ENCODE peak calls at places on chromosome 15, in eight cellular contexts. B, J, S, R, Z, W, C and T are unnamed samples.
A peak's percentile ranks its signal among the peaks of the same experiment; 100 is the strongest.

GRCh38 chr15:39198044-39198625 is 382.7 kb upstream of the THBS1 start:
- DNase-seq in B (no peak), J (no peak), S (no peak), R (no peak), Z (no peak), W (no peak), C (no peak), T (no peak)

GRCh38 chr15:72554471-72555425 is 80.6 kb downstream of the ARIH1 start:
- DNase-seq in B (no peak), J (peak; percentile 73), S (no peak), R (no peak), Z (peak; percentile 3), W (peak; percentile 67), C (peak; percentile 4), T (no peak)

GRCh38 chr15:82768414-82769081 is 37.3 kb downstream of the FSD2 start:
- DNase-seq in B (no peak), J (peak; percentile 19), S (no peak), R (no peak), Z (no peak), W (no peak), C (no peak), T (no peak)

GRCh38 chr15:31278544-31279220 is 48.0 kb upstream of the KLF13 start:
- DNase-seq in B (no peak), J (no peak), S (no peak), R (peak; percentile 33), Z (no peak), W (no peak), C (no peak), T (no peak)

GRCh38 chr15:78996876-78997275 is 52.0 kb upstream of the CTSH start:
- DNase-seq in B (no peak), J (peak; percentile 73), S (no peak), R (no peak), Z (no peak), W (no peak), C (peak; percentile 87), T (no peak)

GRCh38 chr15:36373549-36373948 is 205.9 kb upstream of the CDIN1 start:
- DNase-seq in B (no peak), J (peak; percentile 79), S (peak; percentile 76), R (no peak), Z (no peak), W (peak; percentile 18), C (no peak), T (no peak)

GRCh38 chr15:67501836-67502461 is 19.0 kb upstream of the C15orf61 start:
- DNase-seq in B (no peak), J (no peak), S (no peak), R (no peak), Z (no peak), W (peak; percentile 66), C (no peak), T (peak; percentile 53)

GRCh38 chr15:51093488-51093864 is 1.2 kb downstream of the TNFAIP8L3 start:
- DNase-seq in B (no peak), J (no peak), S (no peak), R (peak; percentile 54), Z (no peak), W (no peak), C (no peak), T (no peak)

GRCh38 chr15:72237286-72238224 is 6.6 kb upstream of the PKM start:
- DNase-seq in B (peak; percentile 51), J (peak; percentile 97), S (peak; percentile 92), R (no peak), Z (peak; percentile 95), W (peak; percentile 90), C (peak; percentile 85), T (peak; percentile 95)

GRCh38 chr15:44038801-44039200 is 156.3 kb downstream of the FRMD5 start:
- DNase-seq in B (no peak), J (peak; percentile 9), S (no peak), R (peak; percentile 52), Z (no peak), W (no peak), C (peak; percentile 11), T (no peak)

GRCh38 chr15:100834731-100835130 is 44.9 kb upstream of the ALDH1A3 start:
- DNase-seq in B (no peak), J (no peak), S (no peak), R (no peak), Z (no peak), W (no peak), C (no peak), T (peak; percentile 30)

DNA sequence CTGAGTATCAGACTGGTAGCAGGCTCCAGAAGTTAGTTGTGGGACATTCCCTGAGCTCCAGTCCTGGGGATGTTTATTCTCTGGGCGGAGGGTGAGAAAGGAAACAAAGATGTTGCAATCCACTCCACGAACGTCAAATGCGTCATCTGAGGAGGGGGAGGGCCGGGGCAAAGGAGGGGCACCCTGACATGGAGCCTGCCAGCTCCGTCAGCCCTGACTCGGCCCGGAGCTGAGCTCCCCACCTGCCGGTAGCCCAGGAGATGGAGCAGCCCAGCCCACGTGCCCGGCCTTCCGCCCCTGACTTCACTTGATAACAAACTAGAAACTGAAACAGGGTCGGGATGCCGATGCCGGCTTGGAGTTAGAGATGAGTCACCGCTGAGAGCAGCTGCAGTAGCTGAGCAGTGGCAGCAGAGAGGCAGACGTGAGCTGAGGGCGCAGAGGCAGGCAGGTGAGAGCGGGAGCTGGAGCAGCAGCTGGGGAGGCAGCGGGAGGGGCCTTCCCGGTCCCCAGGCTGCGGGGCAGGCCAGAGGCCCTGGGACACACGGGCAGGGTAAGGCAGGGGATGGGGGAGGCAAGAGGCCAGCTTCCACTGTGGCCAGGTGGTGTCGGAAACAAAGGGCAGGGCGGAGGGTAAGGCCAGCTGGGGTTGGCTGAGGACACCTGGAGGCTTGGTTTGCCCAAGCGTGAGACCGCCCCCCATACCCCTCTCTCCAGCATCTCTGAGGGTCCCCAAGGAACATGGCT is at the start of gene ISG20:
- DNase-seq in B (peak; percentile 93), J (peak; percentile 98), S (peak; percentile 86), R (peak; percentile 86), Z (peak; percentile 95), W (peak; percentile 99), C (peak; percentile 95), T (peak; percentile 92)
- TF ChIP-seq POLR2A in B (peak; percentile 97), J (no peak), S (peak; percentile 27), R (peak; percentile 28), Z (peak; percentile 55), W (peak; percentile 75), C (peak; percentile 58), T (no peak)

GRCh38 chr15:91023720-91024119 is 1.3 kb upstream of the VPS33B start:
- DNase-seq in B (no peak), J (no peak), S (no peak), R (no peak), Z (no peak), W (no peak), C (no peak), T (no peak)
- TF ChIP-seq MAX in B (no peak), J (no peak), S (no peak), R (no peak), Z (no peak), W (no peak), C (no peak), T (no peak)

GRCh38 chr15:64334530-64334929 is 21.4 kb downstream of the CSNK1G1 start:
- DNase-seq in B (no peak), J (peak; percentile 44), S (peak; percentile 51), R (no peak), Z (peak; percentile 24), W (no peak), C (no peak), T (no peak)
- TF ChIP-seq CTCF in B (no peak), J (no peak), S (peak; percentile 37), R (peak; percentile 24), Z (peak; percentile 5), W (no peak), C (no peak), T (no peak)

GRCh38 chr15:75639709-75640482 is at the start of gene IMP3:
- DNase-seq in B (peak; percentile 95), J (peak; percentile 99), S (peak; percentile 95), R (peak; percentile 92), Z (peak; percentile 99), W (peak; percentile 97), C (peak; percentile 97), T (peak; percentile 100)
- TF ChIP-seq POLR2A in B (peak; percentile 99), J (peak; percentile 96), S (peak; percentile 97), R (peak; percentile 92), Z (peak; percentile 98), W (peak; percentile 97), C (no peak), T (peak; percentile 99)

GRCh38 chr15:93035953-93036810 is 52.8 kb downstream of the RGMA start:
- DNase-seq in B (no peak), J (peak; percentile 61), S (peak; percentile 37), R (peak; percentile 67), Z (peak; percentile 62), W (peak; percentile 34), C (peak; percentile 28), T (peak; percentile 82)
- TF ChIP-seq MAX in B (no peak), J (peak; percentile 73), S (peak; percentile 88), R (peak; percentile 58), Z (peak; percentile 95), W (peak; percentile 77), C (no peak), T (peak; percentile 99)

GRCh38 chr15:91522609-91523332 is 330.7 kb upstream of the SLCO3A1 start:
- DNase-seq in B (no peak), J (peak; percentile 59), S (no peak), R (no peak), Z (peak; percentile 15), W (no peak), C (no peak), T (peak; percentile 22)
- TF ChIP-seq CTCF in B (no peak), J (peak; percentile 65), S (no peak), R (peak; percentile 44), Z (peak; percentile 80), W (no peak), C (no peak), T (no peak)

GRCh38 chr15:94230886-94231727 is at the start of gene MCTP2:
- DNase-seq in B (peak; percentile 57), J (peak; percentile 11), S (peak; percentile 80), R (peak; percentile 85), Z (no peak), W (peak; percentile 7), C (peak; percentile 62), T (peak; percentile 97)
- TF ChIP-seq POLR2A in B (peak; percentile 52), J (no peak), S (peak; percentile 71), R (no peak), Z (no peak), W (no peak), C (peak; percentile 52), T (no peak)

GRCh38 chr15:29665441-29665985 is 156.8 kb downstream of the TJP1 start:
- DNase-seq in B (no peak), J (no peak), S (no peak), R (no peak), Z (no peak), W (no peak), C (no peak), T (no peak)

GRCh38 chr15:29670266-29670665 is 152.0 kb downstream of the TJP1 start:
- DNase-seq in B (no peak), J (peak; percentile 45), S (no peak), R (no peak), Z (no peak), W (no peak), C (no peak), T (no peak)

GRCh38 chr15:29666241-29666640 is 156.0 kb downstream of the TJP1 start:
- DNase-seq in B (no peak), J (no peak), S (no peak), R (no peak), Z (no peak), W (no peak), C (no peak), T (no peak)

GRCh38 chr15:29669823-29670222 is 152.4 kb downstream of the TJP1 start:
- DNase-seq in B (no peak), J (peak; percentile 69), S (no peak), R (no peak), Z (no peak), W (no peak), C (no peak), T (no peak)

GRCh38 chr15:29668120-29668602 is 154.1 kb downstream of the TJP1 start:
- DNase-seq in B (peak; percentile 2), J (peak; percentile 97), S (peak; percentile 93), R (peak; percentile 83), Z (peak; percentile 84), W (peak; percentile 91), C (peak; percentile 89), T (peak; percentile 79)
- TF ChIP-seq MAX in B (no peak), J (peak; percentile 61), S (no peak), R (no peak), Z (no peak), W (no peak), C (no peak), T (no peak)